ENCODE peak calls at places on chromosomes 5 and 9, in ten cellular contexts. H is activated CD8-positive, alpha-beta memory T cell treated with anti-CD3 and anti-CD28 coated beads for 48 hours; G is AG04450; C is activated effector memory CD4-positive, alpha-beta T cell treated with anti-CD3 and anti-CD28 coated beads, Interleukin-2, amount 50 U/mL, for 16 hours; X is frontal cortex; Q is M059J; Y is A673; S is activated T-cell treated with anti-CD3 and anti-CD28 coated beads for 24 hours; Z is T-helper 22 cell; J is T-helper 9 cell. U is an unnamed sample.

GRCh38 chr9:113350338-113350672 is 964 bp downstream of the BSPRY start:
- DNase-seq in X (no peak), S (no peak), G (no peak), Y (no peak), J (no peak), Q (no peak), C (no peak), Z (no peak), H (no peak), U (no peak)

GRCh38 chr9:130921923-130922662 is 17.0 kb downstream of the FIBCD1 start:
- DNase-seq in G (no peak), X (no peak), S (no peak), Z (no peak), Y (no peak), C (no peak), J (no peak), Q (no peak), H (no peak), U (no peak)

GRCh38 chr5:154309361-154309725 is 118.8 kb downstream of the GALNT10 start:
- DNase-seq in H (no peak), J (no peak), X (no peak), Y (no peak), G (no peak), C (no peak), Z (no peak), Q (peak), S (no peak), U (peak)

GRCh38 chr5:112555197-112555596 is 136.1 kb upstream of the EPB41L4A start:
- DNase-seq in J (no peak), X (no peak), Z (no peak), H (no peak), G (no peak), S (no peak), Y (no peak), C (no peak), Q (no peak), U (no peak)

GRCh38 chr5:167030500-167031120 is 1260.8 kb upstream of the WWC1 start:
- DNase-seq in G (no peak), S (no peak), Q (peak), X (no peak), J (no peak), Y (peak), H (no peak), Z (no peak), C (no peak), U (no peak)

GRCh38 chr5:3372289-3372688 is 223.3 kb upstream of the IRX1 start:
- DNase-seq in C (no peak), S (no peak), X (no peak), Q (no peak), Z (no peak), H (no peak), Y (no peak), J (no peak), G (no peak), U (no peak)

GRCh38 chr9:6305954-6306563 is 22.1 kb upstream of the TPD52L3 start:
- DNase-seq in Y (peak), Z (no peak), X (no peak), J (no peak), S (no peak), Q (peak), G (peak), H (no peak), C (no peak), U (peak)

GRCh38 chr5:149611327-149611726 is 30.0 kb downstream of the ARHGEF37 start:
- DNase-seq in C (no peak), Z (no peak), H (no peak), G (peak), S (no peak), Q (peak), X (no peak), Y (no peak), J (no peak), U (no peak)

GRCh38 chr9:114417511-114417910 is 29.7 kb upstream of the AKNA start:
- DNase-seq in C (no peak), J (no peak), Z (no peak), G (peak), Q (peak), H (no peak), S (no peak), X (no peak), Y (no peak), U (no peak)

GRCh38 chr5:67806647-67807046 is 408.9 kb upstream of the PIK3R1 start:
- DNase-seq in H (no peak), J (no peak), Y (no peak), X (no peak), S (no peak), Q (no peak), C (no peak), G (no peak), Z (no peak), U (no peak)

GRCh38 chr5:109759304-109759703 is 69.6 kb downstream of the MAN2A1 start:
- DNase-seq in Z (no peak), G (no peak), Y (peak), H (no peak), Q (peak), J (no peak), X (no peak), S (no peak), C (no peak), U (no peak)

GRCh38 chr9:137232101-137232500 is 1.4 kb downstream of the SLC34A3 start:
- DNase-seq in Q (no peak), C (no peak), G (no peak), S (no peak), J (no peak), X (no peak), H (no peak), Z (no peak), Y (no peak), U (no peak)

GRCh38 chr9:92706218-92706940 is 36.4 kb upstream of the IPPK start:
- DNase-seq in Z (no peak), C (peak), H (no peak), G (no peak), J (no peak), Q (peak), Y (peak), S (peak), X (no peak), U (no peak)

GRCh38 chr5:143054480-143054941 is 284.3 kb downstream of the ARHGAP26 start:
- DNase-seq in Y (peak), Z (no peak), H (no peak), G (no peak), C (peak), S (no peak), J (no peak), Q (peak), X (no peak), U (no peak)

GRCh38 chr5:154723740-154724505 is 31.3 kb upstream of the LARP1 start:
- DNase-seq in H (no peak), C (no peak), X (no peak), Z (no peak), Y (no peak), S (no peak), G (peak), Q (no peak), J (no peak), U (no peak)

GRCh38 chr9:73023025-73023541 is 70.2 kb upstream of the ALDH1A1 start:
- DNase-seq in Z (peak), H (no peak), S (peak), Y (peak), G (peak), C (peak), J (peak), Q (peak), X (no peak), U (peak)

GRCh38 chr9:128275198-128276007 is at the start of gene GOLGA2:
- DNase-seq in Y (peak), S (no peak), Q (peak), G (no peak), Z (no peak), C (no peak), J (peak), H (no peak), X (no peak), U (no peak)

GRCh38 chr5:1410156-1411014 is 34.9 kb downstream of the SLC6A3 start:
- DNase-seq in J (no peak), Z (no peak), H (no peak), Q (no peak), S (no peak), X (no peak), G (no peak), C (no peak), Y (no peak), U (no peak)

GRCh38 chr9:85262333-85262732 is 479.4 kb downstream of the AGTPBP1 start:
- DNase-seq in Z (no peak), J (no peak), H (no peak), Y (no peak), X (no peak), S (no peak), Q (peak), C (no peak), G (no peak), U (no peak)

GRCh38 chr5:15687401-15687800 is 187.4 kb downstream of the FBXL7 start:
- DNase-seq in X (no peak), Z (no peak), Y (no peak), C (no peak), Q (no peak), S (no peak), G (no peak), H (no peak), J (no peak), U (no peak)

GRCh38 chr9:18906656-18907395 is 126.2 kb downstream of the SAXO1 start:
- DNase-seq in C (no peak), J (no peak), Z (no peak), X (no peak), Y (no peak), Q (peak), H (no peak), G (no peak), S (no peak), U (peak)

GRCh38 chr9:114011313-114011712 is 66.8 kb downstream of the AMBP start:
- DNase-seq in J (no peak), G (no peak), S (no peak), H (no peak), Y (no peak), C (peak), Z (no peak), Q (no peak), X (no peak), U (no peak)

GRCh38 chr5:34530637-34531036 is 125.5 kb upstream of the RAI14 start:
- DNase-seq in Y (no peak), Q (no peak), C (no peak), X (no peak), G (no peak), S (no peak), Z (no peak), J (no peak), H (no peak), U (no peak)

GRCh38 chr9:89670114-89670513 is 65.3 kb downstream of the GADD45G start:
- DNase-seq in Z (no peak), J (no peak), X (no peak), Q (no peak), Y (no peak), H (no peak), G (no peak), C (no peak), S (no peak), U (no peak)

U was measured in kidney epithelial cell.